ENCODE peak calls at places on chromosomes 11 and 22, in six cellular contexts. One of them, this sample, is unnamed.
A peak's percentile ranks its signal among the peaks of the same experiment; 100 is the strongest.

GRCh38 chr11:60130496-60130895 is 42.0 kb downstream of the MS4A2 start:
- DNase-seq in cardiac muscle cell: peak; percentile 3
- DNase-seq in GM20000: peak; percentile 33
- DNase-seq in H4: no peak
- DNase-seq in RWPE1: peak; percentile 35
- DNase-seq in activated T-cell treated with anti-CD3 and anti-CD28 coated beads for 48 hours: no peak
- DNase-seq in this sample: no peak

GRCh38 chr22:47927811-47928210 is 1165.4 kb downstream of the TBC1D22A start:
- DNase-seq in RWPE1: no peak
- DNase-seq in GM20000: no peak
- DNase-seq in cardiac muscle cell: no peak
- DNase-seq in H4: no peak
- DNase-seq in activated T-cell treated with anti-CD3 and anti-CD28 coated beads for 48 hours: no peak
- DNase-seq in this sample: no peak

GRCh38 chr11:121029153-121029552 is 5.3 kb downstream of the TBCEL start:
- DNase-seq in cardiac muscle cell: no peak
- DNase-seq in H4: no peak
- DNase-seq in GM20000: no peak
- DNase-seq in activated T-cell treated with anti-CD3 and anti-CD28 coated beads for 48 hours: no peak
- DNase-seq in RWPE1: no peak
- DNase-seq in this sample: no peak

GRCh38 chr11:129896062-129896461 is 684 bp upstream of the NFRKB start:
- DNase-seq in activated T-cell treated with anti-CD3 and anti-CD28 coated beads for 48 hours: no peak
- DNase-seq in GM20000: peak; percentile 13
- DNase-seq in RWPE1: no peak
- DNase-seq in cardiac muscle cell: no peak
- DNase-seq in H4: no peak
- DNase-seq in this sample: no peak

GRCh38 chr11:58316142-58316541 is 42.7 kb downstream of the OR5B17 start:
- DNase-seq in cardiac muscle cell: no peak
- DNase-seq in H4: no peak
- DNase-seq in GM20000: no peak
- DNase-seq in activated T-cell treated with anti-CD3 and anti-CD28 coated beads for 48 hours: no peak
- DNase-seq in RWPE1: peak; percentile 15
- DNase-seq in this sample: no peak

GRCh38 chr11:117825538-117826359 is 1.2 kb upstream of the FXYD2 start:
- DNase-seq in GM20000: no peak
- DNase-seq in activated T-cell treated with anti-CD3 and anti-CD28 coated beads for 48 hours: no peak
- DNase-seq in H4: no peak
- DNase-seq in RWPE1: no peak
- DNase-seq in cardiac muscle cell: no peak
- DNase-seq in this sample: no peak

GRCh38 chr11:32400196-32400595 is 35.1 kb downstream of the WT1 start:
- DNase-seq in H4: no peak
- DNase-seq in RWPE1: no peak
- DNase-seq in GM20000: no peak
- DNase-seq in activated T-cell treated with anti-CD3 and anti-CD28 coated beads for 48 hours: no peak
- DNase-seq in cardiac muscle cell: peak; percentile 91
- DNase-seq in this sample: no peak

GRCh38 chr11:118216621-118217526 is 7.9 kb downstream of the JAML start:
- DNase-seq in GM20000: peak; percentile 31
- DNase-seq in H4: no peak
- DNase-seq in RWPE1: no peak
- DNase-seq in activated T-cell treated with anti-CD3 and anti-CD28 coated beads for 48 hours: peak; percentile 56
- DNase-seq in cardiac muscle cell: no peak
- DNase-seq in this sample: peak; percentile 72

GRCh38 chr22:50727678-50728522 is 10.1 kb upstream of the ACR start:
- DNase-seq in RWPE1: no peak
- DNase-seq in GM20000: no peak
- DNase-seq in H4: no peak
- DNase-seq in activated T-cell treated with anti-CD3 and anti-CD28 coated beads for 48 hours: no peak
- DNase-seq in cardiac muscle cell: no peak
- DNase-seq in this sample: no peak

GRCh38 chr11:123616505-123617198 is 37.8 kb downstream of the SCN3B start:
- DNase-seq in RWPE1: peak; percentile 89
- DNase-seq in activated T-cell treated with anti-CD3 and anti-CD28 coated beads for 48 hours: no peak
- DNase-seq in H4: peak; percentile 42
- DNase-seq in cardiac muscle cell: peak; percentile 93
- DNase-seq in GM20000: no peak
- DNase-seq in this sample: no peak

GRCh38 chr22:35437038-35437437 is 37.1 kb downstream of the MCM5 start:
- DNase-seq in cardiac muscle cell: no peak
- DNase-seq in H4: no peak
- DNase-seq in GM20000: peak; percentile 41
- DNase-seq in activated T-cell treated with anti-CD3 and anti-CD28 coated beads for 48 hours: peak; percentile 18
- DNase-seq in RWPE1: peak; percentile 65
- DNase-seq in this sample: no peak

GRCh38 chr11:92212530-92212929 is 12.1 kb upstream of the FAT3 start:
- DNase-seq in GM20000: no peak
- DNase-seq in cardiac muscle cell: no peak
- DNase-seq in H4: no peak
- DNase-seq in activated T-cell treated with anti-CD3 and anti-CD28 coated beads for 48 hours: no peak
- DNase-seq in RWPE1: no peak
- DNase-seq in this sample: no peak

GRCh38 chr22:38355275-38355674 is 38.0 kb upstream of the CSNK1E start:
- DNase-seq in GM20000: peak; percentile 3
- DNase-seq in activated T-cell treated with anti-CD3 and anti-CD28 coated beads for 48 hours: no peak
- DNase-seq in H4: no peak
- DNase-seq in RWPE1: no peak
- DNase-seq in cardiac muscle cell: no peak
- DNase-seq in this sample: no peak

GRCh38 chr11:93498099-93499040 is 44.8 kb downstream of the SMCO4 start:
- DNase-seq in cardiac muscle cell: peak; percentile 49
- DNase-seq in RWPE1: peak; percentile 13
- DNase-seq in H4: peak; percentile 12
- DNase-seq in GM20000: no peak
- DNase-seq in activated T-cell treated with anti-CD3 and anti-CD28 coated beads for 48 hours: no peak
- DNase-seq in this sample: no peak

GRCh38 chr11:61082931-61083531 is 19.3 kb upstream of the CD5 start:
- DNase-seq in cardiac muscle cell: no peak
- DNase-seq in H4: no peak
- DNase-seq in GM20000: no peak
- DNase-seq in activated T-cell treated with anti-CD3 and anti-CD28 coated beads for 48 hours: no peak
- DNase-seq in RWPE1: no peak
- DNase-seq in this sample: peak; percentile 76

GRCh38 chr11:111450480-111451320 is 61.5 kb downstream of the BTG4 start:
- DNase-seq in cardiac muscle cell: no peak
- DNase-seq in H4: no peak
- DNase-seq in GM20000: peak; percentile 51
- DNase-seq in RWPE1: no peak
- DNase-seq in activated T-cell treated with anti-CD3 and anti-CD28 coated beads for 48 hours: no peak
- DNase-seq in this sample: no peak

GRCh38 chr22:20413217-20414058 is 19.5 kb downstream of the ZNF74 start:
- DNase-seq in activated T-cell treated with anti-CD3 and anti-CD28 coated beads for 48 hours: no peak
- DNase-seq in cardiac muscle cell: no peak
- DNase-seq in H4: no peak
- DNase-seq in RWPE1: no peak
- DNase-seq in GM20000: no peak
- DNase-seq in this sample: no peak

GRCh38 chr11:82315093-82315492 is 418.6 kb downstream of the FAM181B start:
- DNase-seq in RWPE1: peak; percentile 6
- DNase-seq in GM20000: peak; percentile 3
- DNase-seq in H4: peak; percentile 27
- DNase-seq in activated T-cell treated with anti-CD3 and anti-CD28 coated beads for 48 hours: no peak
- DNase-seq in cardiac muscle cell: no peak
- DNase-seq in this sample: no peak

GRCh38 chr11:124748481-124749338 is 3.3 kb downstream of the VSIG2 start:
- DNase-seq in GM20000: peak; percentile 19
- DNase-seq in activated T-cell treated with anti-CD3 and anti-CD28 coated beads for 48 hours: no peak
- DNase-seq in cardiac muscle cell: no peak
- DNase-seq in H4: no peak
- DNase-seq in RWPE1: no peak
- DNase-seq in this sample: no peak

GRCh38 chr11:33634291-33634834 is 66.3 kb downstream of the C11orf91 start:
- DNase-seq in RWPE1: peak; percentile 59
- DNase-seq in activated T-cell treated with anti-CD3 and anti-CD28 coated beads for 48 hours: no peak
- DNase-seq in GM20000: no peak
- DNase-seq in cardiac muscle cell: peak; percentile 20
- DNase-seq in H4: no peak
- DNase-seq in this sample: no peak

GRCh38 chr22:19879996-19880785 is 25.5 kb upstream of the GNB1L start:
- DNase-seq in H4: no peak
- DNase-seq in activated T-cell treated with anti-CD3 and anti-CD28 coated beads for 48 hours: no peak
- DNase-seq in RWPE1: no peak
- DNase-seq in cardiac muscle cell: no peak
- DNase-seq in GM20000: no peak
- DNase-seq in this sample: no peak

GRCh38 chr11:102846292-102846691 is 2.9 kb upstream of the MMP3 start:
- DNase-seq in GM20000: no peak
- DNase-seq in cardiac muscle cell: no peak
- DNase-seq in H4: peak; percentile 14
- DNase-seq in activated T-cell treated with anti-CD3 and anti-CD28 coated beads for 48 hours: no peak
- DNase-seq in RWPE1: peak; percentile 53
- DNase-seq in this sample: no peak

This sample was measured in stimulated activated naive CD8-positive, alpha-beta T cell treated with anti-CD3 and anti-CD28 coated beads, Interleukin-15, amount 100 ng/mL, for 72 hours.